ENCODE peak calls at places on chromosomes 13 and 19, in seven cellular contexts. L, J, F, N, B, M and I are unnamed samples.

GRCh38 chr13:72284791-72285190 is 417.8 kb upstream of the DACH1 start:
- DNase-seq in L (no peak), J (no peak), F (no peak), N (no peak), B (no peak), M (no peak), I (no peak)

GRCh38 chr19:7391218-7391670 is 42.5 kb downstream of the ARHGEF18 start:
- DNase-seq in L (no peak), J (peak; percentile 56), F (peak; percentile 73), N (no peak), B (no peak), M (peak; percentile 66), I (peak; percentile 31)

GRCh38 chr19:17292301-17293074 is 10.7 kb downstream of the ABHD8 start:
- DNase-seq in L (peak; percentile 70), J (peak; percentile 51), F (peak; percentile 87), N (peak; percentile 73), B (peak; percentile 59), M (peak; percentile 88), I (peak; percentile 76)

GRCh38 chr13:76035711-76036110 is 399.6 kb downstream of the LMO7 start:
- DNase-seq in L (no peak), J (no peak), F (no peak), N (no peak), B (no peak), M (peak; percentile 6), I (no peak)

GRCh38 chr19:42306646-42307045 is 4.2 kb upstream of the PAFAH1B3 start:
- DNase-seq in L (no peak), J (no peak), F (no peak), N (no peak), B (no peak), M (no peak), I (no peak)

GRCh38 chr19:18906605-18907519 is 10.9 kb upstream of the CERS1 start:
- DNase-seq in L (no peak), J (no peak), F (no peak), N (no peak), B (no peak), M (no peak), I (no peak)

GRCh38 chr19:18932216-18932841 is 8.7 kb downstream of the HOMER3 start:
- DNase-seq in L (peak; percentile 75), J (peak; percentile 57), F (peak; percentile 92), N (peak; percentile 69), B (no peak), M (no peak), I (peak; percentile 82)

GRCh38 chr19:55699221-55699620 is 24.2 kb downstream of the EPN1 start:
- DNase-seq in L (no peak), J (no peak), F (no peak), N (no peak), B (no peak), M (no peak), I (peak; percentile 22)

GRCh38 chr13:38697628-38698333 is 10.9 kb downstream of the FREM2 start:
- DNase-seq in L (no peak), J (no peak), F (no peak), N (no peak), B (no peak), M (no peak), I (no peak)

GRCh38 chr19:17497149-17497798 is 14.2 kb upstream of the PGLS start:
- DNase-seq in L (no peak), J (no peak), F (peak; percentile 32), N (no peak), B (no peak), M (no peak), I (no peak)

GRCh38 chr19:2170987-2171348 is 7.2 kb downstream of the DOT1L start:
- DNase-seq in L (no peak), J (no peak), F (no peak), N (no peak), B (no peak), M (no peak), I (no peak)

GRCh38 chr19:31270897-31271568 is 78.2 kb downstream of the TSHZ3 start:
- DNase-seq in L (no peak), J (peak; percentile 3), F (no peak), N (no peak), B (peak; percentile 7), M (peak; percentile 58), I (no peak)

GRCh38 chr19:41193420-41194156 is 569 bp downstream of the CYP2S1 start:
- DNase-seq in L (no peak), J (no peak), F (no peak), N (no peak), B (no peak), M (no peak), I (no peak)

GRCh38 chr13:60121288-60121687 is 42.4 kb downstream of the DIAPH3 start:
- DNase-seq in L (no peak), J (no peak), F (no peak), N (no peak), B (no peak), M (no peak), I (no peak)

GRCh38 chr13:23518231-23518630 is 52.0 kb upstream of the TNFRSF19 start:
- DNase-seq in L (no peak), J (no peak), F (no peak), N (no peak), B (no peak), M (no peak), I (no peak)

GRCh38 chr19:16645140-16645539 is 14.8 kb downstream of the SMIM7 start:
- DNase-seq in L (no peak), J (no peak), F (no peak), N (no peak), B (no peak), M (no peak), I (no peak)

GRCh38 chr13:27374650-27375049 is 49.8 kb upstream of the GTF3A start:
- DNase-seq in L (peak; percentile 47), J (peak; percentile 86), F (peak; percentile 85), N (peak; percentile 62), B (peak; percentile 59), M (peak; percentile 80), I (peak; percentile 73)

GRCh38 chr19:28920269-28921066 is 292.5 kb downstream of the UQCRFS1 start:
- DNase-seq in L (no peak), J (no peak), F (no peak), N (no peak), B (no peak), M (no peak), I (no peak)

GRCh38 chr13:72168126-72168525 is 301.1 kb upstream of the DACH1 start:
- DNase-seq in L (no peak), J (no peak), F (no peak), N (no peak), B (no peak), M (no peak), I (no peak)

GRCh38 chr13:20137875-20138274 is 23.0 kb downstream of the GJA3 start:
- DNase-seq in L (no peak), J (no peak), F (no peak), N (no peak), B (no peak), M (no peak), I (no peak)

GRCh38 chr13:24644051-24644450 is 36.2 kb upstream of the ATP12A start:
- DNase-seq in L (no peak), J (no peak), F (no peak), N (no peak), B (no peak), M (peak; percentile 61), I (no peak)

GRCh38 chr13:77300176-77301141 is 26.4 kb downstream of the MYCBP2 start:
- DNase-seq in L (no peak), J (no peak), F (no peak), N (no peak), B (peak; percentile 39), M (peak; percentile 74), I (no peak)

GRCh38 chr13:84844473-84844872 is 954.7 kb downstream of the SLITRK6 start:
- DNase-seq in L (no peak), J (no peak), F (no peak), N (no peak), B (no peak), M (no peak), I (no peak)

GRCh38 chr13:94549241-94550029 is 46.5 kb downstream of the TGDS start:
- DNase-seq in L (peak; percentile 90), J (peak; percentile 91), F (peak; percentile 94), N (peak; percentile 93), B (peak; percentile 92), M (peak; percentile 92), I (peak; percentile 86)

GRCh38 chr13:94552095-94552494 is 43.9 kb downstream of the TGDS start:
- DNase-seq in L (no peak), J (no peak), F (no peak), N (no peak), B (no peak), M (no peak), I (no peak)

GRCh38 chr13:94546071-94546839 is 49.7 kb downstream of the TGDS start:
- DNase-seq in L (no peak), J (no peak), F (no peak), N (no peak), B (no peak), M (no peak), I (no peak)

GRCh38 chr13:94550030-94550738 is 45.8 kb downstream of the TGDS start:
- DNase-seq in L (no peak), J (no peak), F (no peak), N (no peak), B (peak; percentile 7), M (peak; percentile 46), I (peak; percentile 39)

GRCh38 chr13:94548382-94549240 is 47.3 kb downstream of the TGDS start:
- DNase-seq in L (peak; percentile 53), J (peak; percentile 53), F (peak; percentile 62), N (peak; percentile 35), B (no peak), M (no peak), I (peak; percentile 32)
- TF ChIP-seq CTCF in L (no peak), J (no peak), F (no peak), N (peak; percentile 22), B (no peak), M (peak; percentile 12), I (no peak)

DNA sequence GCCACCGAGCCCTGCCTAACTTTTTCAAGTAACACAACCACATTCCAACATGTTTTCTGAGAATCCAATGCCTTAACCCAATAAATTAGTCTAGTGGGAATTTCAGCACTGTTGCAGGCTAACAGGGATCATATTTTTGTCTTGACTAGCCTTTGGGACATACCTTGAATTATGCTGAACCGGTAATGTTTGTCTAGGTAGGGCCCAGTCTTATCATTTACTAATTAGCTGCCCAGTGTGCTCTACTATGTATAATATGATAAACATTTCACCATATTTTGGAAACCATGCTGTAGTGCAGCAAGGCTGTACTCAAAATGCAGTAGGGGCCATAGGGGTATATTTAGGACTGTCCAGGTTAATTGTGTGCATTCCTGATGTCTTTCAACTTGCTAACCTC is 3.3 kb upstream of the PDS5B start:
- DNase-seq in L (no peak), J (no peak), F (no peak), N (no peak), B (no peak), M (no peak), I (no peak)
- H3K4me3 ChIP-seq in L (no peak overlapping the region), J (no peak overlapping the region), F (no peak overlapping the region), N (no peak overlapping the region), B (no peak overlapping the region), M (no peak overlapping the region), I (no peak overlapping the region)

GRCh38 chr13:37602743-37603381 is 4.3 kb upstream of the POSTN start:
- DNase-seq in L (no peak), J (no peak), F (no peak), N (no peak), B (no peak), M (no peak), I (no peak)
- TF ChIP-seq CTCF in L (peak; percentile 66), J (peak; percentile 36), F (peak; percentile 23), N (peak; percentile 68), B (peak; percentile 62), M (peak; percentile 37), I (peak; percentile 24)

DNA sequence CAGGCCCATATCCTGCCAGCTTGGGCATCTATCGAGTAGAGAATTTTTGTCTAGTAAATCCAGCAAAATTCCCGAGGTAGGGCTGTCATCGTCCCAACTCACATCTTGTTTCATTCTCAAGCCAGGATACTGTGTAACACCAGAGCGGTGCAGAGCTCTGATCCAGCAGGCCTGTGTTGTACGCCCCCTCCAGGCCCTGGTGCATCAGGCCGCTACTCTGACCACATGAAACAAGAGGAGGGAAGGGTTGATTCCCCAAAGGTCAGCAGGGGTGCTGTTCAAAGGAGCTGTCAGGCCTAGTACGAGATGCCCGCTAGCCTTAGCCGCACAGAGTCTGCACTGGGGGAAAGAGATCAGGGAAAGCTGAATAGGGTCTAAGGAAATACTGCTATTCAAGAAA is 276.0 kb downstream of the SLC7A1 start:
- DNase-seq in L (no peak), J (no peak), F (no peak), N (no peak), B (no peak), M (no peak), I (no peak)
- H3K4me3 ChIP-seq in L (no peak overlapping the region), J (no peak overlapping the region), F (no peak overlapping the region), N (no peak overlapping the region), B (no peak overlapping the region), M (no peak overlapping the region), I (no peak overlapping the region)